ENCODE peak calls at places on chromosomes 13 and 19, in seven cellular contexts. W is Peyer's patch; L is cardiac muscle cell; C is WERI-Rb-1; U is Caco-2; Z is tibial nerve; S is CD8-positive, alpha-beta T cell. E is an unnamed sample. For H3K36me3, the result is how much of the 10 kb centered on the place peaks cover.

GRCh38 chr13:113848020-113848419 is 15.9 kb downstream of the GAS6 start:
- DNase-seq in U (no peak), C (no peak), W (no peak), L (no peak), S (no peak), Z (no peak), E (peak)

GRCh38 chr13:109162248-109163051 is 533.0 kb downstream of the MYO16 start:
- DNase-seq in S (no peak), Z (no peak), C (no peak), W (peak), L (no peak), U (no peak), E (no peak)

GRCh38 chr13:100721885-100722512 is 47.4 kb upstream of the TMTC4 start:
- DNase-seq in L (peak), U (peak), W (peak), S (peak), Z (no peak), C (peak), E (no peak)

GRCh38 chr13:28137556-28137955 is 789 bp upstream of the PAN3 start:
- DNase-seq in C (no peak), W (no peak), S (no peak), Z (no peak), L (no peak), U (no peak), E (no peak)

GRCh38 chr13:48393698-48394085 is 19.2 kb downstream of the LPAR6 start:
- DNase-seq in S (no peak), W (no peak), L (no peak), C (no peak), U (no peak), Z (no peak), E (no peak)

GRCh38 chr13:99385940-99386339 is 78.7 kb upstream of the GPR183 start:
- DNase-seq in S (peak), L (no peak), Z (no peak), C (no peak), W (no peak), U (no peak), E (no peak)

GRCh38 chr13:82341116-82341515 is 1541.2 kb downstream of the SLITRK1 start:
- DNase-seq in U (no peak), Z (no peak), S (no peak), C (no peak), L (no peak), W (no peak), E (no peak)

GRCh38 chr19:18605196-18605545 is 1.4 kb downstream of the CRLF1 start:
- DNase-seq in C (no peak), L (no peak), W (no peak), S (no peak), U (no peak), Z (no peak), E (no peak)

GRCh38 chr13:81874681-81875661 is 1534.0 kb upstream of the SPRY2 start:
- DNase-seq in W (no peak), S (no peak), L (no peak), C (no peak), Z (no peak), U (no peak), E (no peak)

GRCh38 chr19:4923379-4923747 is 14.1 kb downstream of the UHRF1 start:
- DNase-seq in Z (no peak), C (no peak), W (no peak), L (no peak), U (no peak), S (no peak), E (no peak)

DNA sequence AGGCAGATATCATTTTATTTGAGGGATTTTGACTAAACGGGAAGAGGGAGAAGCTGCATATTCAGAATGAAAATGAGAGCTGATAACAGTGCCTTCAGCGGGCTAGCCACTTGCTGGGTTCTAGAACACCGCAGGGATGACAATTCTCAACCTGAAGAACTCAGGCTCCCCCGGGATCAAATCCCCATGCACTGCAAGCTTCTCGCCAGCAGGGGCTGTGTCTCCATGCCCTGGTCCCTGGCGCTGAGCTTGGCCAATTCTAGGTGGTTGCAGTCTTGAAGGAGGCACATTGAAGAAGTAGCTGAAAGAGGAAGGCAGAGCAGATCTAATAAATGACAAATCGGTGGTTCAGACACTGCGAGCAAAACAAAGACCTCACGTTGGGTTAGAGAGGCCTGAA is 128.7 kb downstream of the UQCRFS1 start:
- DNase-seq in S (no peak), W (no peak), Z (no peak), U (peak), C (peak), L (peak), E (no peak)
- TF ChIP-seq CTCF in S (no peak), W (no peak), Z (no peak), U (peak), C (peak), L (peak), E (peak)

GRCh38 chr19:16637535-16637934 is 9.5 kb upstream of the MED26 start:
- DNase-seq in W (no peak), Z (no peak), C (no peak), L (no peak), S (no peak), U (peak), E (no peak)
- H3K36me3 ChIP-seq in W (half or more), Z (under half), C (half or more), L (under half), S (under half), U (under half), E (under half)

DNA sequence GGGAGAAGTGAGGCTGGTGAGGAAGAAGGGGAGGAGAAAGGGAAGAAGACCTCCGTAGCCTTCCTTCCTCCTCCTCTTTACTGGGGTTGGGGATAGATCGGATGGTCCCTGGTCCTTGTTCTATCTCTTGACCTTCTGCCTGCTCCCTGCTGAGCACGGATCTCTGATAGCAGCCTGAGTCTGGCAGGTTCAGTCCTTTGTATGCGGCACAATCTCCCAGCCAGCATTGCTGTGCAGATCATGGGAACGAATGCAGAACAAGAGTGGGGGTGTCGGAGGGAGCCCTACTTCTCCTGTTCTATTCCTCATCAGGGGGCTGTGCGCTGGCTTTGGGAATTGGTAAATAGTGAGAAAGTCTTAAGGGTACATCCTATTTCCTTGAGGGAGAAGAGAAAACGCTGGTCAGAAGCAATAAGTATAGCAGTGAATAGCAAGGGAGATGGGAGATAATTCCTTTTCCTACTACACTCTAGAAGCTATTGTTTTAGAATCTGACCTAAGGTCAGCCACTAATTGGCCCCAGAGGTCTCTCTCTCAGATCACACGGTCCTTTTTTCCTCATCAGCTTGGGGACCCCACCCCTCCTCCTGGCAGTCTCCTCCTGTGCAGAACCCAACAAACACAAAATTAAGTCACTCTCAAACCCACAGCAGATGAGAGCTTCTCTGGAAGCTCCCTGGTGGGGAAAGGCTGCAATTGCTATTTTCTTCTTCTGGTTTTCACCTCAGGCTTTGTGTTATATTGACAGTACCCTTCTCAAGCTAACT is 41.0 kb downstream of the KL start:
- DNase-seq in C (peak), L (no peak), U (peak), W (no peak), Z (peak), S (no peak), E (no peak)
- TF ChIP-seq CTCF in C (peak), L (peak), U (peak), W (no peak), Z (peak), S (no peak), E (no peak)

GRCh38 chr19:34364830-34365462 is at the start of gene GPI:
- DNase-seq in W (peak), C (peak), U (peak), Z (peak), S (peak), L (peak), E (peak)
- H3K36me3 ChIP-seq in W (under half), C (under half), U (under half), Z (under half), S (under half), L (under half), E (under half)

DNA sequence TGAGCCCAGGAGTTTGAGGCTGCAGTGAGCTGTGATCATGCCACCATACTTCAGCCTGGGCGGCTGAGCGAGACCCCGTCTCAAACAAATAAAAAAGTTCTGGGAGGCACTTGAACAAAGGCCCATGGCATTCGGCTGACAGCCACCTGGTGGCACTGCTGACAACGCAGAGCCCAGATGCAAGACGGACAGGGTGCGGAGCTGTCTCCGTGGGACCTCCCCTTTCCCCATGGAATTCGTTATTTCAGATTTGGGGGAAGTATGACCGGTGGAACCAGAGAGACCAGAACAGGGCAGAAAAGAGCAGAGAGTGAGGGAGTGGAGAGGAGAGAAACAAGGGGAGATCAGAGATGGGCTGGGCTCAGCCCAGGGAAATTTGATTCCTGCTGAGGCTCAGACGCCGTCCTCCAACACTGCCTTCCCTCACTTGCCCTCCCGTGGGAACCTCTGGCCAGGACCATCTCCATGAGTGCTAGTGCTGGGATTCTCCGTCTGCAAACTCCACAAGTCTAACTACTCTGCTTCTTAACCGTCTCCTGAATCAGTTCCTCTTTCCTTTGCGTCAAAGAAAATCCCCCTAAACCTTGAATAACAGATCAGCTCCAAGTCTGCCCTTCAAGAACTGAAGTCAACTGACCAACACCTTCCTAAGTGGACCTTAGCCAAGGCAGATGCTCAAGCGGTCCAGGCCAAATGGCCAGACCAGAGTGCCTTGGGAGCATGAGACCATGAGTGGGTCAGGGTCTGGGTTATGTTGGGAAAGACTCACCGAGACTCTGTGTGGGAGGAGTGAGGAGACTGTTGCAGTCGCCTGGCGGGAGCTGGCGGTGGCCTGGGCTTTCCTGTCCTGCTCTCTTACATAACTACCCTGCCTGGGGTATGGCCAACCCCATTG is 11.9 kb upstream of the ATF5 start:
- DNase-seq in L (no peak), W (no peak), C (no peak), Z (no peak), S (no peak), U (peak), E (no peak)
- TF ChIP-seq CTCF in L (no peak), W (no peak), C (peak), Z (no peak), S (no peak), U (no peak), E (no peak)

DNA sequence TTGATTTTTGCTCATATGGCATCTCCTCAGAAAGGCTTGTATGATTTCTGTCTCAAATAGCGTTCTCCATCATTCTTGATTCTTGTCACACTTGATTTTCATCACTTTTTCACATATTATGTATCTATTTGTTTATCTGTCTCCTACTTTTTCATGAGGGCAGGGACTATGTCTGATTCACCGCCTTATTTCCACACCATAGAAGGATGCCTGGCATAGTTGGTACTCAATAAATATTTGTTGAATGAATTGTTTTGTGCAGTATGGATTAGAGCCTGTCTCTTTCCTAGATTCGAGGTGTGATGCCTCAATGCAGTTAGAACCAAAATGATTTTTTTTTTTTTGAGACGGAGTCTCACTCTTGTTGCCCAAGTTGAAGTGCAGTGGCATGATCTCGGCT is 12.1 kb downstream of the SAE1 start:
- DNase-seq in W (no peak), S (no peak), U (no peak), C (no peak), Z (no peak), L (no peak), E (no peak)
- H3K36me3 ChIP-seq in W (under half), S (under half), U (under half), C (half or more), Z (under half), L (under half), E (under half)

DNA sequence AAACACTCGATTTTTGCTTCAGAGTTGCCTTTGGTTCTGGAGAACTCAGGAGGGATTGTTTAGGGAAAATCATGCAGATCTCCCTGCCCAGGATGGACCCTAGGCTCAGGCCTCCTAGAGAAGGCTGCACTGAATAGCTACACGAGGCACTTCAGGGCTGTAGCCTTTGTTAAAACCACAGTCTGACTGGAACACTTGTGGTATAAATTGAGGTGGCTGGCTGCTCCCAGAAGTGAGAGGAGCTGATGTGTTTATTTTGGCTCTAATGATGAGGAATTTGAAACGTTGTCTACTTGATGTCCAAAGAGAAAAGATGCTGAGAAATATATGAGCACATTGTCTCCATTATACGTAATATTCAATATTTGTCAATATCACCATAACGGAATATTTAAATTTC is 762.1 kb upstream of the ARGLU1 start:
- DNase-seq in L (peak), W (no peak), U (no peak), C (no peak), Z (no peak), S (no peak), E (no peak)
- TF ChIP-seq CTCF in L (no peak), W (no peak), U (no peak), C (no peak), Z (no peak), S (no peak), E (no peak)

E was measured in kidney.